ENCODE peak calls at places on chromosomes 2 and 18, in eight cellular contexts. One of them, this sample, is unnamed.

GRCh38 chr18:54532962-54533361 is 58.1 kb upstream of the DYNAP start:
- DNase-seq in IMR-90: no peak
- DNase-seq in OCI-LY7: peak
- DNase-seq in brain microvascular endothelial cell: no peak
- DNase-seq in AG04450: no peak
- DNase-seq in lower lobe of right lung: no peak
- DNase-seq in GM23248: no peak
- DNase-seq in Panc1: no peak
- DNase-seq in this sample: no peak

GRCh38 chr2:28782423-28782822 is 28.2 kb upstream of the SPDYA start:
- DNase-seq in IMR-90: no peak
- DNase-seq in OCI-LY7: no peak
- DNase-seq in brain microvascular endothelial cell: no peak
- DNase-seq in AG04450: no peak
- DNase-seq in lower lobe of right lung: no peak
- DNase-seq in GM23248: no peak
- DNase-seq in Panc1: no peak
- DNase-seq in this sample: no peak

GRCh38 chr2:165573534-165574461 is 104.3 kb downstream of the CSRNP3 start:
- DNase-seq in IMR-90: no peak
- DNase-seq in OCI-LY7: peak
- DNase-seq in brain microvascular endothelial cell: peak
- DNase-seq in AG04450: no peak
- DNase-seq in lower lobe of right lung: peak
- DNase-seq in GM23248: no peak
- DNase-seq in Panc1: no peak
- DNase-seq in this sample: no peak

GRCh38 chr2:158795110-158795924 is at the start of gene DAPL1:
- DNase-seq in IMR-90: no peak
- DNase-seq in OCI-LY7: no peak
- DNase-seq in brain microvascular endothelial cell: no peak
- DNase-seq in AG04450: no peak
- DNase-seq in lower lobe of right lung: no peak
- DNase-seq in GM23248: no peak
- DNase-seq in Panc1: no peak
- DNase-seq in this sample: no peak

GRCh38 chr18:48460929-48461583 is 51.9 kb upstream of the ZBTB7C start:
- DNase-seq in IMR-90: peak
- DNase-seq in OCI-LY7: no peak
- DNase-seq in brain microvascular endothelial cell: no peak
- DNase-seq in AG04450: no peak
- DNase-seq in lower lobe of right lung: no peak
- DNase-seq in GM23248: no peak
- DNase-seq in Panc1: no peak
- DNase-seq in this sample: no peak

GRCh38 chr18:44602845-44603244 is 77.8 kb upstream of the SETBP1 start:
- DNase-seq in IMR-90: no peak
- DNase-seq in OCI-LY7: no peak
- DNase-seq in brain microvascular endothelial cell: no peak
- DNase-seq in AG04450: no peak
- DNase-seq in lower lobe of right lung: no peak
- DNase-seq in GM23248: peak
- DNase-seq in Panc1: no peak
- DNase-seq in this sample: no peak

GRCh38 chr2:160533482-160533881 is 39.9 kb upstream of the RBMS1 start:
- DNase-seq in IMR-90: no peak
- DNase-seq in OCI-LY7: no peak
- DNase-seq in brain microvascular endothelial cell: no peak
- DNase-seq in AG04450: no peak
- DNase-seq in lower lobe of right lung: no peak
- DNase-seq in GM23248: peak
- DNase-seq in Panc1: no peak
- DNase-seq in this sample: no peak

GRCh38 chr18:39500320-39500719 is 1934.7 kb upstream of the CELF4 start:
- DNase-seq in IMR-90: no peak
- DNase-seq in OCI-LY7: no peak
- DNase-seq in brain microvascular endothelial cell: no peak
- DNase-seq in AG04450: no peak
- DNase-seq in lower lobe of right lung: no peak
- DNase-seq in GM23248: no peak
- DNase-seq in Panc1: no peak
- DNase-seq in this sample: no peak

GRCh38 chr18:26568513-26568912 is 20.2 kb upstream of the KCTD1 start:
- DNase-seq in IMR-90: no peak
- DNase-seq in OCI-LY7: no peak
- DNase-seq in brain microvascular endothelial cell: no peak
- DNase-seq in AG04450: no peak
- DNase-seq in lower lobe of right lung: no peak
- DNase-seq in GM23248: no peak
- DNase-seq in Panc1: no peak
- DNase-seq in this sample: no peak

GRCh38 chr2:36322108-36322507 is 33.5 kb upstream of the CRIM1 start:
- DNase-seq in IMR-90: peak
- DNase-seq in OCI-LY7: no peak
- DNase-seq in brain microvascular endothelial cell: peak
- DNase-seq in AG04450: no peak
- DNase-seq in lower lobe of right lung: no peak
- DNase-seq in GM23248: peak
- DNase-seq in Panc1: no peak
- DNase-seq in this sample: no peak

GRCh38 chr18:79950440-79951341 is 762 bp downstream of the SLC66A2 start:
- DNase-seq in IMR-90: peak
- DNase-seq in OCI-LY7: peak
- DNase-seq in brain microvascular endothelial cell: no peak
- DNase-seq in AG04450: no peak
- DNase-seq in lower lobe of right lung: peak
- DNase-seq in GM23248: peak
- DNase-seq in Panc1: no peak
- DNase-seq in this sample: peak

GRCh38 chr2:217325810-217326209 is 465.9 kb upstream of the TNP1 start:
- DNase-seq in IMR-90: no peak
- DNase-seq in OCI-LY7: no peak
- DNase-seq in brain microvascular endothelial cell: no peak
- DNase-seq in AG04450: no peak
- DNase-seq in lower lobe of right lung: no peak
- DNase-seq in GM23248: no peak
- DNase-seq in Panc1: no peak
- DNase-seq in this sample: no peak

GRCh38 chr18:13262839-13263691 is 44.5 kb downstream of the LDLRAD4 start:
- DNase-seq in IMR-90: no peak
- DNase-seq in OCI-LY7: no peak
- DNase-seq in brain microvascular endothelial cell: no peak
- DNase-seq in AG04450: no peak
- DNase-seq in lower lobe of right lung: no peak
- DNase-seq in GM23248: no peak
- DNase-seq in Panc1: no peak
- DNase-seq in this sample: no peak

GRCh38 chr18:22504665-22505064 is 87.0 kb upstream of the CTAGE1 start:
- DNase-seq in IMR-90: peak
- DNase-seq in OCI-LY7: no peak
- DNase-seq in brain microvascular endothelial cell: no peak
- DNase-seq in AG04450: no peak
- DNase-seq in lower lobe of right lung: no peak
- DNase-seq in GM23248: peak
- DNase-seq in Panc1: no peak
- DNase-seq in this sample: no peak

GRCh38 chr18:22507055-22507454 is 89.3 kb upstream of the CTAGE1 start:
- DNase-seq in IMR-90: no peak
- DNase-seq in OCI-LY7: no peak
- DNase-seq in brain microvascular endothelial cell: no peak
- DNase-seq in AG04450: no peak
- DNase-seq in lower lobe of right lung: no peak
- DNase-seq in GM23248: no peak
- DNase-seq in Panc1: no peak
- DNase-seq in this sample: no peak

GRCh38 chr18:22504251-22504650 is 86.5 kb upstream of the CTAGE1 start:
- DNase-seq in IMR-90: no peak
- DNase-seq in OCI-LY7: no peak
- DNase-seq in brain microvascular endothelial cell: no peak
- DNase-seq in AG04450: no peak
- DNase-seq in lower lobe of right lung: no peak
- DNase-seq in GM23248: peak
- DNase-seq in Panc1: no peak
- DNase-seq in this sample: no peak

GRCh38 chr18:22503803-22504202 is 86.1 kb upstream of the CTAGE1 start:
- DNase-seq in IMR-90: peak
- DNase-seq in OCI-LY7: no peak
- DNase-seq in brain microvascular endothelial cell: no peak
- DNase-seq in AG04450: peak
- DNase-seq in lower lobe of right lung: no peak
- DNase-seq in GM23248: peak
- DNase-seq in Panc1: no peak
- DNase-seq in this sample: no peak

DNA sequence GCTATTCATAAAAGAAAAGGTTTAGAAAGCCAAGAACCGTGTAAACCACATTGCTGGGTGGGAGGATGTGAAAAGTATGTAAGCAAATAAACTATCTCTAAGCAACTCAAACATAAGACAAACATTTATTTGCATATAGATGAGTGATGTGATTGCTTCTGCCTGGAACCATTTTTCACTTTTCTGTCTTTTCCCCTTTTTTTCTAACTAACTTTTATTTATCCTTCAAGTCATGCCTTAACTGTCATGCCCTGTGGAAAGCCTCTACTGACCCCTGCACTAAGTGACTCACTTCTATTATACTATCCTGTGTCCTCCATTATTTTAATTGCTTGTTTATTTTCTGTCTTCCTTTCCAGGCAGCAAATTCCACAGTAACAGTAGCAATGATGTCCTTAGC is 87.4 kb upstream of the CTAGE1 start:
- DNase-seq in IMR-90: peak
- DNase-seq in OCI-LY7: no peak
- DNase-seq in brain microvascular endothelial cell: no peak
- DNase-seq in AG04450: no peak
- DNase-seq in lower lobe of right lung: no peak
- DNase-seq in GM23248: peak
- DNase-seq in Panc1: no peak
- DNase-seq in this sample: no peak
- H3K27ac ChIP-seq in IMR-90: no peak
- H3K27ac ChIP-seq in OCI-LY7: no peak
- H3K27ac ChIP-seq in brain microvascular endothelial cell: no peak
- H3K27ac ChIP-seq in AG04450: peak
- H3K27ac ChIP-seq in lower lobe of right lung: peak
- H3K27ac ChIP-seq in GM23248: peak
- H3K27ac ChIP-seq in Panc1: no peak
- H3K27ac ChIP-seq in this sample: no peak

GRCh38 chr2:162710282-162710891 is 128.2 kb downstream of the KCNH7 start:
- DNase-seq in IMR-90: no peak
- DNase-seq in OCI-LY7: no peak
- DNase-seq in brain microvascular endothelial cell: no peak
- DNase-seq in AG04450: no peak
- DNase-seq in lower lobe of right lung: no peak
- DNase-seq in GM23248: no peak
- DNase-seq in Panc1: no peak
- DNase-seq in this sample: no peak
- H3K4me3 ChIP-seq in IMR-90: no peak
- H3K4me3 ChIP-seq in OCI-LY7: no peak
- H3K4me3 ChIP-seq in brain microvascular endothelial cell: no peak
- H3K4me3 ChIP-seq in AG04450: no peak
- H3K4me3 ChIP-seq in lower lobe of right lung: no peak
- H3K4me3 ChIP-seq in GM23248: no peak
- H3K4me3 ChIP-seq in Panc1: no peak
- H3K4me3 ChIP-seq in this sample: no peak

GRCh38 chr2:25497229-25497861 is 155.6 kb upstream of the DNMT3A start:
- DNase-seq in IMR-90: no peak
- DNase-seq in OCI-LY7: no peak
- DNase-seq in brain microvascular endothelial cell: no peak
- DNase-seq in AG04450: no peak
- DNase-seq in lower lobe of right lung: no peak
- DNase-seq in GM23248: no peak
- DNase-seq in Panc1: no peak
- DNase-seq in this sample: no peak
- H3K27ac ChIP-seq in IMR-90: no peak
- H3K27ac ChIP-seq in OCI-LY7: peak
- H3K27ac ChIP-seq in brain microvascular endothelial cell: no peak
- H3K27ac ChIP-seq in AG04450: no peak
- H3K27ac ChIP-seq in lower lobe of right lung: no peak
- H3K27ac ChIP-seq in GM23248: no peak
- H3K27ac ChIP-seq in Panc1: no peak
- H3K27ac ChIP-seq in this sample: no peak

GRCh38 chr2:170822885-170823799 is 6.5 kb downstream of the GAD1 start:
- DNase-seq in IMR-90: no peak
- DNase-seq in OCI-LY7: no peak
- DNase-seq in brain microvascular endothelial cell: no peak
- DNase-seq in AG04450: no peak
- DNase-seq in lower lobe of right lung: no peak
- DNase-seq in GM23248: peak
- DNase-seq in Panc1: no peak
- DNase-seq in this sample: no peak

GRCh38 chr2:170821631-170822291 is 5.1 kb downstream of the GAD1 start:
- DNase-seq in IMR-90: no peak
- DNase-seq in OCI-LY7: no peak
- DNase-seq in brain microvascular endothelial cell: no peak
- DNase-seq in AG04450: no peak
- DNase-seq in lower lobe of right lung: no peak
- DNase-seq in GM23248: no peak
- DNase-seq in Panc1: no peak
- DNase-seq in this sample: no peak

GRCh38 chr2:170822292-170822884 is 5.7 kb downstream of the GAD1 start:
- DNase-seq in IMR-90: no peak
- DNase-seq in OCI-LY7: no peak
- DNase-seq in brain microvascular endothelial cell: no peak
- DNase-seq in AG04450: no peak
- DNase-seq in lower lobe of right lung: no peak
- DNase-seq in GM23248: peak
- DNase-seq in Panc1: no peak
- DNase-seq in this sample: no peak

GRCh38 chr2:170819941-170820646 is 3.4 kb downstream of the GAD1 start:
- DNase-seq in IMR-90: no peak
- DNase-seq in OCI-LY7: no peak
- DNase-seq in brain microvascular endothelial cell: no peak
- DNase-seq in AG04450: no peak
- DNase-seq in lower lobe of right lung: no peak
- DNase-seq in GM23248: no peak
- DNase-seq in Panc1: no peak
- DNase-seq in this sample: no peak

DNA sequence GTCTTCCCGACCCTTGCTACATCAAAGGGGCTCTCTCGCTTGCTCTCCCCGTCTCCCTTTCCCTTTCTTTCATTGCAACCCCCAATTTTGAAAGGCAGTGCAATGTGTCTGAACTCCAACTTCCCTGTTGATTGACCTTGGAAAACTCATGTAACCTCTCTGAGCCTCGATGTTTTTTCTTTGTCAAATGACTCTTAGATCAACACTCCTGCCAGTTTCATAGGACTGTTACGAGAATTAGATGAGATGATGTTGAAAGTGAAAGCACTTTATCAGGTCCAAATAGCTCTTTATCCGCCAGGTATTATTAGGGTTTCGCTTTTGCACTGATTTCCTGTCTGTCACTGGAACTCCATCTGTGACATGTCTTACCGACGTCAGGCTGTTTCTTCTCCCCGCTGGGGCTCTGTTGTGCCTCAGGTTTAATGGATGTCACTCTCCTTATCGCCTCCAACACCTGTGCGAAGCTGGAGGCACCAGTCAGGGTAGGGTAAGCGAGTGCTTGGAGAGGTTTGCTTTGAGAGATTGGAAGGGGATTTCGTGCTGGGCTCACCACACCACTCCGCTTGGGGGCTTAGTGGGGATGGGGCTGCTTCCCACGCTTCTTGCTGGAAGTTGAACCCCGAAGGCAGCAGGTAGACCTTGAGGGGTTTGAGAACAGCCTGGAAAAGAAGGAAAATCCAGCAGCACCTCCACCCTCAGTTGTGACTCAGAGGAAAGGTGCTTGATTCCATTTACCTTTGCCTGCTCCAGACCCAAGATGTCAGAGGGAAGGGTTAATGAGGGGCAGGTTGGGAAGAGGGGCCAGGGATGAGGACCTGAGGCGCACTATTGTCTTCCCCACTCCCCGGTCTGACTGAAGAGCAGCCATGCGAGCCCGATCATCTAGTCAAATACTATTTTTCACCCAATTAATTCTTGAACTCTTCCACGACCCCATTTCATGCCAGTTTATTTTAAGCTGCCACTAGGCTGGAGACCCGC is 4.3 kb downstream of the GAD1 start:
- DNase-seq in IMR-90: no peak
- DNase-seq in OCI-LY7: no peak
- DNase-seq in brain microvascular endothelial cell: no peak
- DNase-seq in AG04450: no peak
- DNase-seq in lower lobe of right lung: no peak
- DNase-seq in GM23248: no peak
- DNase-seq in Panc1: no peak
- DNase-seq in this sample: no peak
- H3K4me3 ChIP-seq in IMR-90: no peak
- H3K4me3 ChIP-seq in OCI-LY7: no peak
- H3K4me3 ChIP-seq in brain microvascular endothelial cell: no peak
- H3K4me3 ChIP-seq in AG04450: no peak
- H3K4me3 ChIP-seq in lower lobe of right lung: peak
- H3K4me3 ChIP-seq in GM23248: no peak
- H3K4me3 ChIP-seq in Panc1: no peak
- H3K4me3 ChIP-seq in this sample: peak

This sample was measured in ascending aorta.